ENCODE peak calls at places on chromosome 16, in nine cellular contexts. R is NCI-H2171 treated with DMSO at 0.1 percent for 48 hours, K is HS-27A, W is neural progenitor cell, X is A172, C is stromal cell of bone marrow, E is MM.1S, P is fibroblast of lung, F is hypothalamus. G is an unnamed sample.

GRCh38 chr16:16033208-16033717 is 83.8 kb downstream of the ABCC1 start:
- DNase-seq in C (no peak), R (no peak), F (no peak), P (no peak), X (no peak), K (no peak), W (no peak), E (no peak), G (no peak)

GRCh38 chr16:30561212-30561816 is 3.1 kb upstream of the ZNF764 start:
- DNase-seq in W (peak; percentile 16), P (no peak), R (no peak), X (no peak), C (no peak), F (no peak), K (no peak), E (no peak), G (no peak)

GRCh38 chr16:70380919-70381603 is 34.4 kb downstream of the DDX19A start:
- DNase-seq in E (peak; percentile 99), P (peak; percentile 96), X (peak; percentile 98), K (peak; percentile 97), R (peak; percentile 99), C (peak; percentile 95), F (peak; percentile 95), W (peak; percentile 99), G (peak; percentile 99)

GRCh38 chr16:66390346-66391108 is 24.0 kb downstream of the CDH5 start:
- DNase-seq in E (no peak), W (no peak), K (no peak), F (no peak), X (no peak), P (no peak), C (no peak), R (no peak), G (no peak)

GRCh38 chr16:84913315-84913714 is 93.5 kb downstream of the CRISPLD2 start:
- DNase-seq in P (no peak), R (no peak), X (no peak), E (no peak), C (no peak), W (no peak), K (no peak), F (no peak), G (no peak)

GRCh38 chr16:68382296-68382718 is 66.0 kb downstream of the SMPD3 start:
- DNase-seq in W (no peak), E (peak; percentile 54), R (no peak), F (no peak), C (no peak), X (no peak), K (no peak), P (no peak), G (no peak)

GRCh38 chr16:10261077-10261476 is 78.8 kb upstream of the GRIN2A start:
- DNase-seq in K (no peak), P (no peak), F (no peak), W (no peak), R (no peak), E (no peak), C (no peak), X (no peak), G (no peak)

GRCh38 chr16:3776316-3776715 is 59.0 kb upstream of the TRAP1 start:
- DNase-seq in E (no peak), X (no peak), K (no peak), R (no peak), F (no peak), C (no peak), W (no peak), P (no peak), G (no peak)

GRCh38 chr16:46713634-46714033 is 24.2 kb downstream of the ORC6 start:
- DNase-seq in P (no peak), R (no peak), W (no peak), X (no peak), E (no peak), K (no peak), C (no peak), F (no peak), G (no peak)

G was measured in MCF 10A.